ENCODE peak calls at places on chromosomes 7 and 10, in five cellular contexts. One of them, this sample, is unnamed.

GRCh38 chr7:129168219-129168991 is 20.0 kb upstream of the SMO start:
- DNase-seq in central memory CD4-positive, alpha-beta T cell: no peak
- DNase-seq in T-helper 17 cell: no peak
- DNase-seq in adrenal gland: no peak
- DNase-seq in M059J: no peak
- DNase-seq in this sample: no peak

GRCh38 chr10:60236869-60237524 is 152.7 kb downstream of the ANK3 start:
- DNase-seq in central memory CD4-positive, alpha-beta T cell: peak
- DNase-seq in T-helper 17 cell: peak
- DNase-seq in adrenal gland: peak
- DNase-seq in M059J: peak
- DNase-seq in this sample: peak

GRCh38 chr10:107425844-107426553 is 261.5 kb upstream of the SORCS1 start:
- DNase-seq in central memory CD4-positive, alpha-beta T cell: no peak
- DNase-seq in T-helper 17 cell: no peak
- DNase-seq in adrenal gland: no peak
- DNase-seq in M059J: peak
- DNase-seq in this sample: no peak

GRCh38 chr7:151078233-151079040 is 2.2 kb downstream of the FASTK start:
- DNase-seq in central memory CD4-positive, alpha-beta T cell: no peak
- DNase-seq in T-helper 17 cell: no peak
- DNase-seq in adrenal gland: no peak
- DNase-seq in M059J: no peak
- DNase-seq in this sample: no peak

GRCh38 chr7:112400141-112400540 is 50.1 kb upstream of the IFRD1 start:
- DNase-seq in central memory CD4-positive, alpha-beta T cell: no peak
- DNase-seq in T-helper 17 cell: no peak
- DNase-seq in adrenal gland: no peak
- DNase-seq in M059J: peak
- DNase-seq in this sample: no peak

GRCh38 chr7:47536705-47537611 is 45.0 kb downstream of the TNS3 start:
- DNase-seq in central memory CD4-positive, alpha-beta T cell: no peak
- DNase-seq in T-helper 17 cell: no peak
- DNase-seq in adrenal gland: peak
- DNase-seq in M059J: peak
- DNase-seq in this sample: peak

GRCh38 chr10:42941790-42942189 is 135.1 kb upstream of the RET start:
- DNase-seq in central memory CD4-positive, alpha-beta T cell: no peak
- DNase-seq in T-helper 17 cell: no peak
- DNase-seq in adrenal gland: peak
- DNase-seq in M059J: no peak
- DNase-seq in this sample: no peak

GRCh38 chr10:114307731-114308130 is 68.7 kb downstream of the VWA2 start:
- DNase-seq in central memory CD4-positive, alpha-beta T cell: no peak
- DNase-seq in T-helper 17 cell: no peak
- DNase-seq in adrenal gland: no peak
- DNase-seq in M059J: no peak
- DNase-seq in this sample: no peak

GRCh38 chr10:124588736-124589451 is 127.3 kb downstream of the LHPP start:
- DNase-seq in central memory CD4-positive, alpha-beta T cell: no peak
- DNase-seq in T-helper 17 cell: no peak
- DNase-seq in adrenal gland: peak
- DNase-seq in M059J: peak
- DNase-seq in this sample: no peak

GRCh38 chr10:84820121-84820520 is 491.7 kb downstream of the CCSER2 start:
- DNase-seq in central memory CD4-positive, alpha-beta T cell: no peak
- DNase-seq in T-helper 17 cell: no peak
- DNase-seq in adrenal gland: no peak
- DNase-seq in M059J: no peak
- DNase-seq in this sample: no peak

GRCh38 chr7:153413540-153414287 is 638.5 kb upstream of the DPP6 start:
- DNase-seq in central memory CD4-positive, alpha-beta T cell: no peak
- DNase-seq in T-helper 17 cell: no peak
- DNase-seq in adrenal gland: no peak
- DNase-seq in M059J: no peak
- DNase-seq in this sample: no peak

GRCh38 chr10:132980426-132981172 is 38.2 kb upstream of the CFAP46 start:
- DNase-seq in central memory CD4-positive, alpha-beta T cell: no peak
- DNase-seq in T-helper 17 cell: no peak
- DNase-seq in adrenal gland: no peak
- DNase-seq in M059J: no peak
- DNase-seq in this sample: no peak

GRCh38 chr7:111198255-111198654 is 107.3 kb downstream of the LRRN3 start:
- DNase-seq in central memory CD4-positive, alpha-beta T cell: no peak
- DNase-seq in T-helper 17 cell: no peak
- DNase-seq in adrenal gland: no peak
- DNase-seq in M059J: peak
- DNase-seq in this sample: no peak

GRCh38 chr7:151403764-151404163 is 6.1 kb downstream of the WDR86 start:
- DNase-seq in central memory CD4-positive, alpha-beta T cell: no peak
- DNase-seq in T-helper 17 cell: no peak
- DNase-seq in adrenal gland: no peak
- DNase-seq in M059J: peak
- DNase-seq in this sample: no peak

GRCh38 chr7:3518546-3518945 is 217.5 kb downstream of the SDK1 start:
- DNase-seq in central memory CD4-positive, alpha-beta T cell: no peak
- DNase-seq in T-helper 17 cell: no peak
- DNase-seq in adrenal gland: no peak
- DNase-seq in M059J: peak
- DNase-seq in this sample: no peak

GRCh38 chr10:31242902-31243301 is 76.1 kb upstream of the ZEB1 start:
- DNase-seq in central memory CD4-positive, alpha-beta T cell: no peak
- DNase-seq in T-helper 17 cell: no peak
- DNase-seq in adrenal gland: no peak
- DNase-seq in M059J: peak
- DNase-seq in this sample: no peak

GRCh38 chr10:93999401-93999851 is 5.7 kb downstream of the PLCE1 start:
- DNase-seq in central memory CD4-positive, alpha-beta T cell: no peak
- DNase-seq in T-helper 17 cell: no peak
- DNase-seq in adrenal gland: no peak
- DNase-seq in M059J: peak
- DNase-seq in this sample: peak

GRCh38 chr10:103504181-103504783 is 10.8 kb downstream of the NEURL1 start:
- DNase-seq in central memory CD4-positive, alpha-beta T cell: peak
- DNase-seq in T-helper 17 cell: no peak
- DNase-seq in adrenal gland: peak
- DNase-seq in M059J: peak
- DNase-seq in this sample: no peak

GRCh38 chr10:132881186-132881920 is 61.0 kb downstream of the CFAP46 start:
- DNase-seq in central memory CD4-positive, alpha-beta T cell: no peak
- DNase-seq in T-helper 17 cell: no peak
- DNase-seq in adrenal gland: no peak
- DNase-seq in M059J: no peak
- DNase-seq in this sample: no peak

GRCh38 chr7:42886866-42887509 is 24.9 kb downstream of the C7orf25 start:
- DNase-seq in central memory CD4-positive, alpha-beta T cell: no peak
- DNase-seq in T-helper 17 cell: no peak
- DNase-seq in adrenal gland: no peak
- DNase-seq in M059J: no peak
- DNase-seq in this sample: no peak